ENCODE peak calls at places on chromosome 10, in ten cellular contexts. A is tibial artery, D is AG09309, J is HFF-Myc, V is GM13977, I is pancreas, X is MCF 10A, G is RWPE1, F is IMR-90, P is mucosa of descending colon. K is an unnamed sample.

GRCh38 chr10:49700997-49701396 is 21.5 kb downstream of the C10orf53 start:
- DNase-seq in A (no peak), D (no peak), J (no peak), V (no peak), I (no peak), X (peak), G (no peak), F (no peak), P (no peak), K (no peak)

GRCh38 chr10:43236176-43236850 is 30.6 kb downstream of the RASGEF1A start:
- DNase-seq in A (peak), D (no peak), J (no peak), V (no peak), I (no peak), X (no peak), G (no peak), F (no peak), P (no peak), K (no peak)

GRCh38 chr10:13390604-13391522 is 42.8 kb upstream of the SEPHS1 start:
- DNase-seq in A (no peak), D (no peak), J (no peak), V (no peak), I (no peak), X (no peak), G (no peak), F (no peak), P (peak), K (no peak)

GRCh38 chr10:23088609-23089008 is 6.8 kb upstream of the MSRB2 start:
- DNase-seq in A (no peak), D (no peak), J (no peak), V (no peak), I (no peak), X (no peak), G (no peak), F (no peak), P (no peak), K (no peak)

GRCh38 chr10:22690614-22691431 is 23.6 kb downstream of the PIP4K2A start:
- DNase-seq in A (no peak), D (no peak), J (no peak), V (no peak), I (no peak), X (peak), G (no peak), F (peak), P (no peak), K (no peak)

GRCh38 chr10:76649271-76649670 is 988.3 kb downstream of the KCNMA1 start:
- DNase-seq in A (no peak), D (no peak), J (no peak), V (no peak), I (no peak), X (no peak), G (no peak), F (no peak), P (no peak), K (no peak)

GRCh38 chr10:76082232-76082631 is 650.8 kb downstream of the LRMDA start:
- DNase-seq in A (no peak), D (no peak), J (no peak), V (no peak), I (no peak), X (peak), G (no peak), F (no peak), P (peak), K (no peak)

GRCh38 chr10:116815641-116816415 is 33.5 kb upstream of the ENO4 start:
- DNase-seq in A (no peak), D (peak), J (no peak), V (no peak), I (no peak), X (no peak), G (peak), F (peak), P (no peak), K (no peak)

GRCh38 chr10:30373596-30374327 is 24.7 kb upstream of the MTPAP start:
- DNase-seq in A (no peak), D (no peak), J (no peak), V (no peak), I (no peak), X (no peak), G (no peak), F (no peak), P (no peak), K (no peak)

GRCh38 chr10:93756128-93756517 is 1.6 kb upstream of the LGI1 start:
- DNase-seq in A (no peak), D (no peak), J (no peak), V (no peak), I (no peak), X (no peak), G (no peak), F (no peak), P (no peak), K (no peak)

GRCh38 chr10:93755443-93756127 is 2.2 kb upstream of the LGI1 start:
- DNase-seq in A (no peak), D (no peak), J (no peak), V (no peak), I (no peak), X (no peak), G (no peak), F (no peak), P (no peak), K (no peak)

GRCh38 chr10:93757766-93758509 is at the start of gene LGI1:
- DNase-seq in A (no peak), D (no peak), J (no peak), V (no peak), I (no peak), X (no peak), G (no peak), F (peak), P (no peak), K (no peak)

GRCh38 chr10:93758510-93758885 is 762 bp downstream of the LGI1 start:
- DNase-seq in A (no peak), D (no peak), J (no peak), V (no peak), I (no peak), X (no peak), G (no peak), F (no peak), P (no peak), K (no peak)

GRCh38 chr10:93757136-93757535 is 600 bp upstream of the LGI1 start:
- DNase-seq in A (no peak), D (no peak), J (no peak), V (no peak), I (no peak), X (no peak), G (no peak), F (no peak), P (no peak), K (no peak)
- TF ChIP-seq CTCF in A (no peak), D (no peak), J (no peak), V (peak), I (no peak), X (no peak), G (no peak), F (no peak), P (no peak), K (no peak)

GRCh38 chr10:93859049-93859655 is 34.6 kb upstream of the SLC35G1 start:
- DNase-seq in A (no peak), D (no peak), J (peak), V (no peak), I (no peak), X (peak), G (peak), F (peak), P (no peak), K (no peak)
- TF ChIP-seq CTCF in A (peak), D (peak), J (peak), V (peak), I (peak), X (peak), G (peak), F (peak), P (no peak), K (peak)

GRCh38 chr10:34022195-34022594 is 687.7 kb upstream of the NRP1 start:
- DNase-seq in A (no peak), D (no peak), J (no peak), V (no peak), I (no peak), X (no peak), G (no peak), F (no peak), P (no peak), K (no peak)

GRCh38 chr10:34028936-34029335 is 694.5 kb upstream of the NRP1 start:
- DNase-seq in A (no peak), D (no peak), J (no peak), V (no peak), I (no peak), X (no peak), G (no peak), F (no peak), P (no peak), K (no peak)

GRCh38 chr10:34029455-34029854 is 695.0 kb upstream of the NRP1 start:
- DNase-seq in A (no peak), D (no peak), J (no peak), V (no peak), I (no peak), X (no peak), G (no peak), F (no peak), P (no peak), K (no peak)

GRCh38 chr10:34024708-34025425 is 690.4 kb upstream of the NRP1 start:
- DNase-seq in A (no peak), D (no peak), J (no peak), V (no peak), I (no peak), X (peak), G (peak), F (no peak), P (peak), K (no peak)
- TF ChIP-seq CTCF in A (no peak), D (no peak), J (peak), V (no peak), I (no peak), X (no peak), G (no peak), F (no peak), P (no peak), K (no peak)

GRCh38 chr10:99694171-99694570 is 34.9 kb downstream of the ENTPD7 start:
- DNase-seq in A (no peak), D (no peak), J (no peak), V (no peak), I (no peak), X (no peak), G (no peak), F (peak), P (no peak), K (no peak)

GRCh38 chr10:99700649-99701048 is 31.3 kb downstream of the COX15 start:
- DNase-seq in A (no peak), D (no peak), J (no peak), V (no peak), I (no peak), X (no peak), G (no peak), F (no peak), P (no peak), K (no peak)

GRCh38 chr10:99695761-99696160 is 36.2 kb downstream of the COX15 start:
- DNase-seq in A (no peak), D (no peak), J (no peak), V (no peak), I (no peak), X (no peak), G (no peak), F (peak), P (no peak), K (no peak)

DNA sequence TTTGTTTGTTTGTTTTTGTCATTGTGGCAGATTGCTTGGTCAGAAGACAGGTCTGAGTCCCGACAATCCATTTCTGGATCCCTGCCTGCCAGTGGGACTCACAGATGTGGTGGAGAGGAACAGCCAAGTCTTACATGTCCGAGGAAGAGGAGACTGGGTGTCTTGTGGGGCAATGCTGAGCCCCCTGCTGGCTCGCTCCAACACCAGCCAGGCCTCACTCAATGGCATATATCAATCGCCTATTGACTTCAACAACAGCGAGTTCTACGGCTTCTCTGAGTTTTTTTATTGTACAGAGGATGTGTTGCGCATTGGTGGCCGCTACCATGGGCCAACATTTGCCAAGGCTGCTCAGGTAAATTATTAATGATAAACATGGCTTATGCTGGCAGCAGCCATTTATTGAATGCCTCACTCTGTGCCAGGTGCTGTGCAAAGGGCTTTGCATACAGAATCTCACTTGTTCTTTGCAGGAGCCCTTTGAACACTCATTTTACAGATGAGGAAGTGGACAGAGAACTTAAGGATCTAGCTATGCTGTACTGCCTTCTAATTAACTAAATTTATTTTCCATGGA is 33.3 kb downstream of the COX15 start:
- DNase-seq in A (no peak), D (no peak), J (no peak), V (no peak), I (no peak), X (no peak), G (no peak), F (no peak), P (no peak), K (no peak)
- TF ChIP-seq CTCF in A (no peak), D (peak), J (peak), V (no peak), I (no peak), X (no peak), G (no peak), F (no peak), P (no peak), K (peak)

GRCh38 chr10:34627331-34627730 is 187.8 kb downstream of the PARD3 start:
- DNase-seq in A (no peak), D (no peak), J (no peak), V (peak), I (no peak), X (no peak), G (no peak), F (no peak), P (no peak), K (peak)
- TF ChIP-seq CTCF in A (no peak), D (no peak), J (no peak), V (no peak), I (no peak), X (no peak), G (no peak), F (no peak), P (no peak), K (no peak)

DNA sequence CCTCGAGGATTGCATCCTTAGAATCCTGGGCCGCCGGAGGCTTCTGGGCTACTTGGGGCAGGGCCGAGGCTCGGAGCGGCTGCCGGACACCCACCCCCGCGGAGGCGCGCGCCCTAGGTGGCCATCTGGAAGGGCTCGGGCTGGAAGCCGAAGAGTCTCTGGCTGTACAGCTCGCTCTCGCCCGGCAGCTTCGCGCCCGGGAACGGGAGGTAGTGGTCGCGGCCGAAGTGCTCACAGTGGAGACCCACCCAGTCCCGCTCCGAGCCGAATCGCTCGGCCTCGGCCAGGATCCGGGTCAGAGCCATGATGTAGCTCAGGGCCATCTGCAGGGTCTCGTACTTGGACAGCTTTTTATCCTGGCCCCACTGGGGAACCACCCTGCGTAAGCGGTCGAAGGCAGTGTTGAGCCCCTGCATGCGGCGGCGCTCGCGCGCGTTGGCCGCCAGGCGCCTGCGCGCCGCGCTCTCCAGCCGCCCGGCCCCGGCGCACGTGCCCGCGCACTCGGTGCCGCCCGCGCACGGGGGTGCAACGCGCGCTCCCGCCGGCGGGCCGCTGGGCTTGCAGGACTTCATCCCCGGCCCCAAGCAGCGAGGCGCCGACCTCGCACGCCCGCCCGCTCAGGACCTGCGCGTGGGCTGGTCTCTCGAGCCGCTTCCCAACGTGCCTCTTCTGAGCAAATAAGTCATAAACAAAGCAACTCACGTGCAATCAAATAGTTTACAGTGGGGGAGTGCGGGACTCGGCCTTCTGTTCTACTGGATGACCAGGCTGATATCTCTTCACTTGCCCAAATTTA is 609 bp downstream of the ATOH7 start:
- DNase-seq in A (peak), D (no peak), J (peak), V (peak), I (peak), X (peak), G (peak), F (peak), P (peak), K (peak)
- TF ChIP-seq CTCF in A (peak), D (no peak), J (no peak), V (peak), I (no peak), X (no peak), G (peak), F (peak), P (no peak), K (no peak)

K was measured in GM10248.